ENCODE peak calls at places on chromosome 16, in ten cellular contexts. O is activated gamma-delta T cell treated with Interleukin-2 at 50 U/mL for 16 hours, Q is choroid plexus epithelial cell, U is left cardiac atrium, J is HuH-7.5, Z is hepatic stellate cell, L is dorsolateral prefrontal cortex, T is mesothelial cell of epicardium, S is SHP77, N is IMR-90. H is an unnamed sample.

GRCh38 chr16:71775949-71776348 is 32.7 kb downstream of the AP1G1 start:
- DNase-seq in O (no peak), Q (no peak), U (no peak), J (no peak), Z (no peak), L (no peak), T (no peak), S (no peak), N (no peak), H (no peak)

GRCh38 chr16:78984887-78985464 is 615.6 kb downstream of the MAF start:
- DNase-seq in O (no peak), Q (no peak), U (peak), J (peak), Z (no peak), L (no peak), T (no peak), S (peak), N (no peak), H (no peak)

GRCh38 chr16:5882087-5882661 is 784.6 kb upstream of the EEF2KMT start:
- DNase-seq in O (no peak), Q (no peak), U (no peak), J (no peak), Z (no peak), L (no peak), T (no peak), S (no peak), N (no peak), H (no peak)

GRCh38 chr16:4694664-4695451 is 1.5 kb downstream of the NUDT16L1 start:
- DNase-seq in O (no peak), Q (peak), U (peak), J (no peak), Z (peak), L (peak), T (no peak), S (no peak), N (no peak), H (no peak)

GRCh38 chr16:81945665-81946064 is 65.6 kb downstream of the SDR42E1 start:
- DNase-seq in O (no peak), Q (peak), U (no peak), J (no peak), Z (peak), L (no peak), T (no peak), S (no peak), N (peak), H (peak)

GRCh38 chr16:46747777-46748651 is at the start of gene MYLK3:
- DNase-seq in O (no peak), Q (peak), U (peak), J (peak), Z (no peak), L (no peak), T (no peak), S (no peak), N (no peak), H (peak)

GRCh38 chr16:21116148-21116693 is 34.4 kb downstream of the DNAH3 start:
- DNase-seq in O (no peak), Q (peak), U (no peak), J (no peak), Z (no peak), L (no peak), T (no peak), S (no peak), N (no peak), H (no peak)

GRCh38 chr16:89918453-89919347 is at the start of gene MC1R:
- DNase-seq in O (no peak), Q (peak), U (no peak), J (peak), Z (no peak), L (no peak), T (peak), S (no peak), N (peak), H (peak)

GRCh38 chr16:3607161-3607560 is 4.2 kb downstream of the SLX4 start:
- DNase-seq in O (no peak), Q (no peak), U (no peak), J (no peak), Z (no peak), L (no peak), T (no peak), S (no peak), N (no peak), H (no peak)

GRCh38 chr16:89670496-89671431 is 13.1 kb downstream of the SPATA33 start:
- DNase-seq in O (no peak), Q (peak), U (peak), J (no peak), Z (peak), L (no peak), T (no peak), S (no peak), N (peak), H (peak)

GRCh38 chr16:4572715-4573114 is 16.6 kb downstream of the C16orf96 start:
- DNase-seq in O (no peak), Q (no peak), U (peak), J (no peak), Z (no peak), L (no peak), T (no peak), S (no peak), N (no peak), H (no peak)

GRCh38 chr16:67805718-67806427 is 487 bp downstream of the RANBP10 start:
- DNase-seq in O (no peak), Q (no peak), U (peak), J (no peak), Z (no peak), L (no peak), T (no peak), S (no peak), N (no peak), H (no peak)

GRCh38 chr16:82384017-82384416 is 214.0 kb upstream of the MPHOSPH6 start:
- DNase-seq in O (no peak), Q (no peak), U (no peak), J (no peak), Z (no peak), L (no peak), T (no peak), S (no peak), N (no peak), H (no peak)

GRCh38 chr16:50153648-50154368 is 702 bp downstream of the TENT4B start:
- DNase-seq in O (peak), Q (peak), U (peak), J (peak), Z (peak), L (peak), T (peak), S (no peak), N (no peak), H (peak)

GRCh38 chr16:86669937-86670772 is 91.8 kb downstream of the FOXL1 start:
- DNase-seq in O (no peak), Q (no peak), U (no peak), J (no peak), Z (no peak), L (no peak), T (no peak), S (peak), N (peak), H (no peak)

GRCh38 chr16:88792668-88793587 is 7.9 kb upstream of the PIEZO1 start:
- DNase-seq in O (no peak), Q (no peak), U (no peak), J (no peak), Z (no peak), L (no peak), T (no peak), S (no peak), N (no peak), H (no peak)

GRCh38 chr16:88566158-88566557 is 4.0 kb upstream of the ZC3H18 start:
- DNase-seq in O (no peak), Q (peak), U (no peak), J (no peak), Z (no peak), L (no peak), T (no peak), S (no peak), N (peak), H (peak)

GRCh38 chr16:83744521-83744981 is 63.2 kb upstream of the HSBP1 start:
- DNase-seq in O (no peak), Q (peak), U (peak), J (no peak), Z (peak), L (no peak), T (no peak), S (no peak), N (peak), H (peak)

GRCh38 chr16:51129105-51129504 is 22.0 kb downstream of the SALL1 start:
- DNase-seq in O (no peak), Q (no peak), U (no peak), J (no peak), Z (no peak), L (no peak), T (no peak), S (no peak), N (peak), H (no peak)